ENCODE peak calls at places on chromosomes 2 and 18, in ten cellular contexts. D is CD4-positive, CD25-positive, alpha-beta regulatory T cell; Y is heart left ventricle; F is cardiac muscle cell; H is HepG2; T is prostate gland; I is hepatocyte; X is IMR-90; W is adrenal gland; G is A673. V is an unnamed sample.
A peak's percentile ranks its signal among the peaks of the same experiment; 100 is the strongest.

GRCh38 chr2:109591236-109591635 is 22.5 kb downstream of the SEPTIN10 start:
- DNase-seq in D (no peak), Y (no peak), F (no peak), H (no peak), T (no peak), I (no peak), X (no peak), W (no peak), G (no peak), V (no peak)

GRCh38 chr2:150327546-150328495 is 159.6 kb downstream of the RND3 start:
- DNase-seq in D (no peak), Y (no peak), F (no peak), H (no peak), T (peak; percentile 74), I (no peak), X (no peak), W (no peak), G (no peak), V (no peak)

GRCh38 chr2:235135990-235136561 is 184.3 kb downstream of the SH3BP4 start:
- DNase-seq in D (no peak), Y (peak; percentile 87), F (peak; percentile 89), H (peak; percentile 78), T (peak; percentile 61), I (peak; percentile 90), X (peak; percentile 82), W (peak; percentile 92), G (peak; percentile 70), V (peak; percentile 30)

GRCh38 chr2:237705225-237705524 is 77.8 kb downstream of the LRRFIP1 start:
- DNase-seq in D (no peak), Y (no peak), F (no peak), H (no peak), T (no peak), I (no peak), X (peak; percentile 59), W (no peak), G (no peak), V (no peak)

GRCh38 chr18:77223653-77224052 is 26.0 kb upstream of the GALR1 start:
- DNase-seq in D (no peak), Y (no peak), F (peak; percentile 60), H (no peak), T (no peak), I (no peak), X (peak; percentile 52), W (no peak), G (no peak), V (no peak)

GRCh38 chr2:164697688-164698290 is 76.5 kb upstream of the GRB14 start:
- DNase-seq in D (no peak), Y (no peak), F (peak; percentile 18), H (peak; percentile 61), T (no peak), I (peak; percentile 31), X (no peak), W (no peak), G (peak; percentile 50), V (no peak)

GRCh38 chr2:60806988-60807681 is 51.1 kb downstream of the PAPOLG start:
- DNase-seq in D (no peak), Y (no peak), F (peak; percentile 72), H (no peak), T (no peak), I (no peak), X (peak; percentile 77), W (no peak), G (peak; percentile 97), V (peak; percentile 33)

GRCh38 chr18:58495202-58495601 is 133.7 kb downstream of the ALPK2 start:
- DNase-seq in D (no peak), Y (no peak), F (peak; percentile 14), H (no peak), T (no peak), I (no peak), X (peak; percentile 30), W (no peak), G (no peak), V (no peak)

GRCh38 chr18:41872206-41872605 is 82.8 kb upstream of the PIK3C3 start:
- DNase-seq in D (no peak), Y (no peak), F (no peak), H (no peak), T (no peak), I (no peak), X (no peak), W (no peak), G (no peak), V (no peak)

GRCh38 chr2:208186465-208186864 is 3.4 kb downstream of the C2orf80 start:
- DNase-seq in D (no peak), Y (no peak), F (no peak), H (no peak), T (no peak), I (no peak), X (no peak), W (no peak), G (no peak), V (no peak)
- H3K4me1 ChIP-seq in D (no peaks in the 10 kb centered on the region), Y (no peaks in the 10 kb centered on the region), F (no peaks in the 10 kb centered on the region), H (peaks cover 12% of the 10 kb centered on the region), T (no peaks in the 10 kb centered on the region), I (no peaks in the 10 kb centered on the region), X (no peaks in the 10 kb centered on the region), W (no peaks in the 10 kb centered on the region), G (no peaks in the 10 kb centered on the region), V (no peaks in the 10 kb centered on the region)

GRCh38 chr2:19484736-19485135 is 126.3 kb upstream of the OSR1 start:
- DNase-seq in D (no peak), Y (no peak), F (no peak), H (no peak), T (no peak), I (no peak), X (no peak), W (no peak), G (no peak), V (no peak)

GRCh38 chr2:19478441-19478840 is 120.0 kb upstream of the OSR1 start:
- DNase-seq in D (no peak), Y (no peak), F (no peak), H (no peak), T (no peak), I (no peak), X (no peak), W (no peak), G (no peak), V (no peak)

GRCh38 chr2:19476347-19476746 is 117.9 kb upstream of the OSR1 start:
- DNase-seq in D (no peak), Y (no peak), F (no peak), H (no peak), T (peak; percentile 36), I (no peak), X (no peak), W (no peak), G (no peak), V (no peak)

GRCh38 chr2:19480664-19481063 is 122.2 kb upstream of the OSR1 start:
- DNase-seq in D (no peak), Y (no peak), F (no peak), H (no peak), T (no peak), I (no peak), X (no peak), W (no peak), G (no peak), V (no peak)
- H3K36me3 ChIP-seq in D (no peaks in the 10 kb centered on the region), Y (no peaks in the 10 kb centered on the region), F (no peaks in the 10 kb centered on the region), H (no peaks in the 10 kb centered on the region), T (no peaks in the 10 kb centered on the region), I (no peaks in the 10 kb centered on the region), X (no peaks in the 10 kb centered on the region), W (no peaks in the 10 kb centered on the region), G (no peaks in the 10 kb centered on the region), V (no peaks in the 10 kb centered on the region)

GRCh38 chr2:43410055-43410604 is 183.7 kb upstream of the ZFP36L2 start:
- DNase-seq in D (no peak), Y (no peak), F (no peak), H (peak; percentile 25), T (no peak), I (no peak), X (no peak), W (no peak), G (no peak), V (no peak)

GRCh38 chr2:43414033-43414432 is 181.8 kb downstream of the THADA start:
- DNase-seq in D (no peak), Y (no peak), F (no peak), H (no peak), T (no peak), I (no peak), X (no peak), W (no peak), G (no peak), V (no peak)

GRCh38 chr2:43414586-43415125 is 181.2 kb downstream of the THADA start:
- DNase-seq in D (no peak), Y (no peak), F (no peak), H (no peak), T (no peak), I (no peak), X (no peak), W (no peak), G (no peak), V (no peak)

GRCh38 chr2:43415582-43415981 is 180.3 kb downstream of the THADA start:
- DNase-seq in D (no peak), Y (no peak), F (no peak), H (no peak), T (peak; percentile 56), I (no peak), X (no peak), W (no peak), G (no peak), V (no peak)

GRCh38 chr2:43412121-43412753 is 183.6 kb downstream of the THADA start:
- DNase-seq in D (no peak), Y (no peak), F (peak; percentile 53), H (no peak), T (no peak), I (no peak), X (peak; percentile 40), W (no peak), G (peak; percentile 44), V (no peak)
- H3K4me1 ChIP-seq in D (no peaks in the 10 kb centered on the region), Y (peaks cover 45% of the 10 kb centered on the region), F (peaks cover 9% of the 10 kb centered on the region), H (peaks cover 39% of the 10 kb centered on the region), T (peaks cover 14% of the 10 kb centered on the region), I (peaks cover 7% of the 10 kb centered on the region), X (peaks cover 2% of the 10 kb centered on the region), W (peaks cover 45% of the 10 kb centered on the region), G (peaks cover 32% of the 10 kb centered on the region), V (no peaks in the 10 kb centered on the region)

GRCh38 chr2:47158576-47158975 is 3.5 kb upstream of the STPG4 start:
- DNase-seq in D (no peak), Y (no peak), F (no peak), H (no peak), T (no peak), I (no peak), X (no peak), W (no peak), G (no peak), V (no peak)
- H3K36me3 ChIP-seq in D (peaks cover 56% of the 10 kb centered on the region), Y (peaks cover 89% of the 10 kb centered on the region), F (peaks cover 45% of the 10 kb centered on the region), H (peaks cover 10% of the 10 kb centered on the region), T (no peaks in the 10 kb centered on the region), I (peaks cover 10% of the 10 kb centered on the region), X (peaks cover 38% of the 10 kb centered on the region), W (peaks cover 52% of the 10 kb centered on the region), G (peaks cover 52% of the 10 kb centered on the region), V (peaks cover 22% of the 10 kb centered on the region)

GRCh38 chr2:168311265-168311925 is 64.0 kb upstream of the STK39 start:
- DNase-seq in D (no peak), Y (no peak), F (no peak), H (no peak), T (no peak), I (no peak), X (no peak), W (no peak), G (no peak), V (no peak)
- H3K4me1 ChIP-seq in D (no peaks in the 10 kb centered on the region), Y (peaks cover 28% of the 10 kb centered on the region), F (peaks cover 16% of the 10 kb centered on the region), H (no peaks in the 10 kb centered on the region), T (no peaks in the 10 kb centered on the region), I (no peaks in the 10 kb centered on the region), X (peaks cover 4% of the 10 kb centered on the region), W (no peaks in the 10 kb centered on the region), G (no peaks in the 10 kb centered on the region), V (no peaks in the 10 kb centered on the region)

V was measured in CD8-positive, alpha-beta T cell.